ENCODE peak calls at places on chromosome X, in six cellular contexts. I, N, Q, M, X and B are unnamed samples.

GRCh38 chrX:71958281-71958675 is 47.6 kb downstream of the NHSL2 start:
- DNase-seq in Q (no peak), N (no peak), I (no peak), X (no peak), M (no peak), B (no peak)

GRCh38 chrX:55907968-55908607 is 190.5 kb downstream of the RRAGB start:
- DNase-seq in X (peak), N (peak), M (peak), Q (peak), I (peak), B (peak)

GRCh38 chrX:630922-631496 is 418 bp downstream of the SHOX start:
- DNase-seq in X (no peak), Q (no peak), N (no peak), M (no peak), I (no peak), B (no peak)

GRCh38 chrX:74492720-74493201 is 71.5 kb downstream of the SLC16A2 start:
- DNase-seq in X (no peak), M (peak), N (no peak), I (no peak), Q (no peak), B (no peak)

GRCh38 chrX:72316408-72317079 is 10.8 kb upstream of the CITED1 start:
- DNase-seq in N (no peak), Q (no peak), M (no peak), I (no peak), X (no peak), B (no peak)

GRCh38 chrX:147781844-147782243 is 129.9 kb upstream of the FMR1 start:
- DNase-seq in X (no peak), Q (no peak), M (no peak), I (no peak), N (no peak), B (no peak)

GRCh38 chrX:10098235-10098819 is 58.4 kb upstream of the CLCN4 start:
- DNase-seq in X (no peak), N (no peak), Q (no peak), I (no peak), M (no peak), B (peak)

GRCh38 chrX:48468247-48468671 is 1.8 kb downstream of the SLC38A5 start:
- DNase-seq in M (no peak), I (peak), X (no peak), N (no peak), Q (no peak), B (no peak)

GRCh38 chrX:37888010-37888409 is 40.6 kb upstream of the DYNLT3 start:
- DNase-seq in N (no peak), Q (no peak), I (no peak), X (no peak), M (no peak), B (no peak)

GRCh38 chrX:151402719-151403390 is 5.8 kb downstream of the VMA21 start:
- DNase-seq in I (no peak), N (no peak), Q (peak), M (no peak), X (no peak), B (no peak)

GRCh38 chrX:71618303-71618721 is at the start of gene CXCR3:
- DNase-seq in Q (peak), N (no peak), X (no peak), I (peak), M (no peak), B (no peak)

GRCh38 chrX:97835969-97836368 is 952.3 kb downstream of the RPA4 start:
- DNase-seq in X (no peak), M (no peak), I (no peak), Q (no peak), N (no peak), B (no peak)

GRCh38 chrX:16559206-16559619 is 90.7 kb upstream of the S100G start:
- DNase-seq in N (no peak), M (no peak), X (no peak), Q (no peak), I (no peak), B (peak)

GRCh38 chrX:94454159-94454558 is 780.2 kb downstream of the FAM133A start:
- DNase-seq in X (no peak), N (no peak), Q (no peak), I (no peak), M (no peak), B (no peak)

GRCh38 chrX:10648608-10649007 is 28.2 kb upstream of the MID1 start:
- DNase-seq in X (no peak), I (no peak), M (peak), N (peak), Q (no peak), B (peak)

GRCh38 chrX:12139934-12140611 is 1.8 kb downstream of the FRMPD4 start:
- DNase-seq in X (no peak), I (no peak), Q (no peak), M (no peak), N (no peak), B (peak)

GRCh38 chrX:41386222-41386990 is 52.4 kb downstream of the DDX3X start:
- DNase-seq in X (no peak), Q (no peak), I (no peak), M (no peak), N (no peak), B (no peak)

GRCh38 chrX:25049347-25049746 is 33.6 kb upstream of the ARX start:
- DNase-seq in M (no peak), I (no peak), N (no peak), Q (no peak), X (no peak), B (no peak)

GRCh38 chrX:74449937-74450330 is 28.6 kb downstream of the SLC16A2 start:
- DNase-seq in N (no peak), M (no peak), Q (no peak), X (no peak), I (no peak), B (peak)

GRCh38 chrX:10598540-10598939 is 21.8 kb downstream of the MID1 start:
- DNase-seq in I (no peak), X (no peak), M (peak), Q (peak), N (no peak), B (no peak)

GRCh38 chrX:130083107-130083490 is 27.2 kb downstream of the ELF4 start:
- DNase-seq in M (no peak), Q (no peak), X (no peak), I (no peak), N (no peak), B (no peak)

GRCh38 chrX:129678176-129678880 is 23.6 kb upstream of the APLN start:
- DNase-seq in X (no peak), M (no peak), Q (peak), N (no peak), I (peak), B (peak)

GRCh38 chrX:6159468-6159867 is 69.2 kb downstream of the NLGN4X start:
- DNase-seq in M (peak), Q (no peak), N (no peak), I (no peak), X (no peak), B (no peak)

GRCh38 chrX:134431894-134432293 is 28.1 kb upstream of the HPRT1 start:
- DNase-seq in I (no peak), M (no peak), Q (no peak), X (no peak), N (no peak), B (peak)

GRCh38 chrX:117839544-117839943 is 277.1 kb downstream of the KLHL13 start:
- DNase-seq in N (no peak), I (no peak), X (no peak), Q (no peak), M (no peak), B (no peak)

GRCh38 chrX:78111140-78111931 is 7.3 kb downstream of the PGK1 start:
- DNase-seq in Q (no peak), N (no peak), X (no peak), I (peak), M (no peak), B (no peak)

GRCh38 chrX:46573896-46574336 is 351 bp downstream of the CHST7 start:
- DNase-seq in N (peak), M (peak), I (peak), Q (peak), X (peak), B (peak)

GRCh38 chrX:66166671-66167070 is 2.6 kb downstream of the HEPH start:
- DNase-seq in N (no peak), Q (no peak), X (no peak), I (no peak), M (no peak), B (no peak)

DNA sequence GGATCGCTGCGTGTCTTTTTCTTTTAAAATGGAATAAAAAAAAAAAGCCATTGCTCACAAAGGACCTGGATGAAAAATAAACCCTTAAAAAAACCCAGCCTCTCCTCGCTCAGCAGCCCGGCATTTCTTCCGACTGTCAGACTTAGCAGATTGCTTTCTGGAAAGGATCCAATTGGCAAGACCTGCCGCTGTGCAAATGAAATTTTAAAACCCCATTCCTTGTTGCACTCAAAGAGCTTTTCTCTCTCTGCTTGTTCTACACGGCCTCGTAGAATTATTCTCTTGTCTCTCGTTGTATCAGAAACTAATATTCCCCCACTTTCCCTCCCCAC is 578.6 kb downstream of the BCOR start:
- DNase-seq in I (no peak), M (peak), N (no peak), X (peak), Q (peak), B (peak)
- H3K4me3 ChIP-seq in I (no peak), M (no peak), N (no peak), X (no peak), Q (peak), B (no peak)

GRCh38 chrX:8868070-8868795 is 67.0 kb upstream of the FAM9A start:
- DNase-seq in M (no peak), Q (no peak), N (no peak), X (peak), I (no peak), B (peak)

GRCh38 chrX:8867454-8867853 is 66.3 kb upstream of the FAM9A start:
- DNase-seq in M (no peak), I (no peak), Q (no peak), N (no peak), X (no peak), B (peak)

GRCh38 chrX:8870411-8870810 is 69.2 kb upstream of the FAM9A start:
- DNase-seq in I (no peak), Q (no peak), X (no peak), N (no peak), M (no peak), B (peak)

GRCh38 chrX:8869812-8870211 is 68.6 kb upstream of the FAM9A start:
- DNase-seq in Q (no peak), M (no peak), N (no peak), I (no peak), X (no peak), B (no peak)

GRCh38 chrX:8868906-8869305 is 67.7 kb upstream of the FAM9A start:
- DNase-seq in N (no peak), X (no peak), Q (no peak), M (peak), I (no peak), B (peak)
- TF ChIP-seq CTCF in N (no peak), X (no peak), Q (peak), M (peak), I (no peak), B (peak)

GRCh38 chrX:149508467-149508866 is 3.4 kb upstream of the IDS start:
- DNase-seq in Q (no peak), I (no peak), X (no peak), N (no peak), M (no peak), B (no peak)

GRCh38 chrX:149504226-149504914 is 736 bp downstream of the IDS start:
- DNase-seq in M (no peak), X (no peak), I (peak), Q (no peak), N (no peak), B (peak)

GRCh38 chrX:149506349-149506748 is 1.2 kb upstream of the IDS start:
- DNase-seq in Q (no peak), N (no peak), M (no peak), I (no peak), X (no peak), B (no peak)

GRCh38 chrX:149504915-149505651 is at the start of gene IDS:
- DNase-seq in M (peak), I (peak), Q (peak), N (peak), X (peak), B (peak)

DNA sequence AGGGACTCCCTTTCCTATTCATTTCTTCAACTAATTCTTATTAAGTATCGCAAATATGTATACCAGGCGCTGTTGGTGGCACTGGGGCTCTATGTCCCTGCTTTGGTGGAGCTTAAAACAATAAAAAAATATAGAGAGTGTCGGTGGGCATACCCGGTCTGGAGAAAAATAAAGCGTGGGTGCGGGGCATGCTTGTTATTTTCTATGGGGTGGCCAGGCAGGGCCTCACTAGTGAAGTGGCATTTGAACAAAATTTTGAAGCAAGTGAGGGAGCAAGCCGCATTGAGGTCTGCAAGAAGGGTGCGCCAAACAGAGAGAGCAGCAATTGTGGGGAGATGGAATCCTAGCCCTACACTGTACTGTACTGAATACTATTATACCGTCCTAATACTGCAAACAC is 565 bp upstream of the IDS start:
- DNase-seq in I (no peak), N (no peak), Q (no peak), M (no peak), X (no peak), B (no peak)
- H3K4me3 ChIP-seq in I (no peak), N (no peak), Q (peak), M (peak), X (peak), B (no peak)

GRCh38 chrX:13693341-13693871 is 4.5 kb downstream of the RAB9A start:
- DNase-seq in Q (no peak), I (no peak), N (no peak), X (no peak), M (no peak), B (no peak)

GRCh38 chrX:13692771-13693231 is 3.9 kb downstream of the RAB9A start:
- DNase-seq in M (no peak), X (no peak), I (no peak), Q (no peak), N (no peak), B (no peak)

GRCh38 chrX:13695601-13696115 is 6.7 kb downstream of the RAB9A start:
- DNase-seq in Q (no peak), I (no peak), X (no peak), N (no peak), M (no peak), B (no peak)

GRCh38 chrX:13694359-13694758 is 5.4 kb downstream of the RAB9A start:
- DNase-seq in N (no peak), X (no peak), Q (no peak), M (no peak), I (no peak), B (no peak)

DNA sequence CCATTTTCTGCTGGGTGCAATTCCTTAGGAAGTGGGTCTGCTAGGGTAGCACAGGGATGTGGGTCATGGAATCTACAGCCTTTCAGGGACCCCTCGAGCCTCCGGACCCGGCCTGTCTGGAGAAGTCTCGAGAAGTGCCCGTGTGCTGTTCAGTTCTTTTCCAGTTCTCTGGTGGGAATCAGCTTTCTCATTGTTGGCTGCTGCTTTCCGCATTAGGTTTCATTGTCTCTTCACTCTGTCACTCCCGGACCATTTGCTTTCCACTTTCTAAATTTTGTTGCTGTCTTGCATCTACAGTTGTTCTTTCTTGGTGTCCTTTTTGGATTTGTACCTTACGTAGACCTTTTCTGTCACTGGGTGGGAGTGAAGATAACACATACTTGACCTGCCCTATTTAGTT is 6.1 kb downstream of the RAB9A start:
- DNase-seq in X (no peak), I (no peak), Q (no peak), M (no peak), N (no peak), B (no peak)
- TF ChIP-seq CTCF in X (no peak), I (no peak), Q (no peak), M (no peak), N (no peak), B (no peak)

GRCh38 chrX:109578916-109579315 is 42.3 kb downstream of the NXT2 start:
- DNase-seq in Q (no peak), M (no peak), I (no peak), N (no peak), X (no peak), B (no peak)
- H3K4me3 ChIP-seq in Q (no peak), M (no peak), I (no peak), N (no peak), X (no peak), B (no peak)

DNA sequence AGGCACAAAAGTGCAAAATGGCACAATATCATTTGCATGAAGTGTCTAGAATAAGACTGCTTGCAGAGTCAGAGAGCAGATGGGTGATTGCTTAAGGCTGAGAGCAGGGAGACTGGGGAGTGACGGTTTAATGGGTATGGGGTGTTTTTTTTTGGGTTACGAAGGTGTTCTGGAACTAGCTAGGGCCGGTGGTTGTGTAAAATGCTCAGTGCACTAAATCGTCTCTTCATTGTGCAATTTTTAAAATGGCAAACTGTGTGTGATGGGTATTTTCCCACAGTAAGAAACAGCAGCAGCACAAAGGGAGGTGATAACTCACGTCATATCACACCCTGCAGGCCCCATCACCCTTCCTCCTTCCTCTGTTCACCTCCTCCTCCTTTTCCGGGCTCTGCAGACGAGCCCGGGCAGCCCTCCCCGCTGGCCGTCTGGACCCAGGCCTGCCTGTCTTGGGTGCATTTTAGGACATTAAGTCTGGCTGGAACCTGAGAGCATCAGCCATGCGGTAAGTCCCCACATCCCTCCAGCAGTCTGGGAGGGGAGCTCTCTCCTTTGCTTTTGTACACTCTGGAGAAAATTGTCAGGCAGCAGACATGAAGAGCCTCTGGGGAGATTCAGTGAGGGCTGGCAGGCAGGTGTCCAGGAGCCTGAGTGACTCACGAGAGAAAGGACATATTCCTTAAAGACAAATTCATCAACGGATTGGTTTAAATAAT is 42.7 kb downstream of the ASMT start:
- DNase-seq in I (peak), N (no peak), X (no peak), M (peak), Q (no peak), B (peak)
- TF ChIP-seq CTCF in I (no peak), N (no peak), X (no peak), M (no peak), Q (no peak), B (no peak)

GRCh38 chrX:102714994-102715393 is 2.7 kb downstream of the GPRASP2 start:
- DNase-seq in I (no peak), N (no peak), X (no peak), M (no peak), Q (no peak), B (peak)

GRCh38 chrX:102712967-102713677 is 874 bp downstream of the GPRASP2 start:
- DNase-seq in X (peak), I (peak), N (peak), Q (peak), M (peak), B (peak)

GRCh38 chrX:102708900-102709299 is 3.3 kb upstream of the GPRASP2 start:
- DNase-seq in Q (no peak), X (no peak), M (no peak), I (no peak), N (no peak), B (no peak)

GRCh38 chrX:102712216-102712966 is at the start of gene GPRASP2:
- DNase-seq in N (peak), X (peak), I (peak), Q (peak), M (peak), B (peak)

GRCh38 chrX:102711872-102712215 is 404 bp upstream of the GPRASP2 start:
- DNase-seq in X (no peak), N (no peak), M (peak), I (no peak), Q (no peak), B (no peak)
- H3K4me3 ChIP-seq in X (peak), N (peak), M (peak), I (peak), Q (peak), B (peak)

DNA sequence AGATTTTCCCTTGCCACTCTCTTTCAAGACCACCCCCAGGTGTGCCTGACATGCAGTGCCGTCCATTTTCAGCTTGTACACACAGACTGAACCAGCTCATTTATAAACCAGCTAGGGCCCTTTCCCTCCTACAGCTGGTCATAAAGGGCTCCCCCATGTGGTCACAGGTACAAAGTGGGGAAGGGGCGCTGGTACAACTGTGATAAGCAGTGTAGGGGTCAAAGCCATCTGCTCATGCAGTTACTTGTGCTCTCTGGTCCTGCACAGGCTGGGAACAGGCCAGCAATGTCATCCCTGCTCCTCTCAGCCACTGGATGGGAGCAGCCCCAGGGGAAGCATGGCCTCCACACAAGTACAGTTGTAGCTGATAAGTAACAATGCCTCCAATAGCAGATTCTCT is 20.6 kb downstream of the GABRQ start:
- DNase-seq in N (no peak), Q (no peak), M (peak), I (no peak), X (no peak), B (no peak)
- TF ChIP-seq CTCF in N (no peak), Q (no peak), M (no peak), I (no peak), X (no peak), B (no peak)

GRCh38 chrX:96147645-96148044 is 537.0 kb upstream of the DIAPH2 start:
- DNase-seq in N (no peak), M (no peak), I (no peak), Q (no peak), X (no peak), B (no peak)
- H3K4me3 ChIP-seq in N (no peak), M (no peak), I (no peak), Q (no peak), X (no peak), B (no peak)

GRCh38 chrX:28659269-28659668 is 72.0 kb downstream of the IL1RAPL1 start:
- DNase-seq in X (no peak), I (no peak), Q (no peak), M (no peak), N (no peak), B (no peak)
- TF ChIP-seq CTCF in X (no peak), I (no peak), Q (no peak), M (peak), N (no peak), B (no peak)